ENCODE peak calls at places on chromosomes 12 and 14, in seven cellular contexts. One of them, this sample, is unnamed.

GRCh38 chr14:30771595-30771994 is 102.8 kb upstream of the COCH start:
- DNase-seq in foreskin keratinocyte: no peak
- DNase-seq in Panc1: no peak
- DNase-seq in hepatocyte: no peak
- DNase-seq in uterus: no peak
- DNase-seq in HCT116: no peak
- DNase-seq in GM23338: no peak
- DNase-seq in this sample: no peak

GRCh38 chr12:101653503-101653902 is 43.9 kb upstream of the CHPT1 start:
- DNase-seq in foreskin keratinocyte: no peak
- DNase-seq in Panc1: no peak
- DNase-seq in hepatocyte: no peak
- DNase-seq in uterus: no peak
- DNase-seq in HCT116: no peak
- DNase-seq in GM23338: peak
- DNase-seq in this sample: no peak

GRCh38 chr12:126228936-126229335 is 1163.7 kb downstream of the AACS start:
- DNase-seq in foreskin keratinocyte: no peak
- DNase-seq in Panc1: no peak
- DNase-seq in hepatocyte: no peak
- DNase-seq in uterus: no peak
- DNase-seq in HCT116: no peak
- DNase-seq in GM23338: no peak
- DNase-seq in this sample: no peak

GRCh38 chr12:85804663-85805062 is 31.5 kb downstream of the RASSF9 start:
- DNase-seq in foreskin keratinocyte: peak
- DNase-seq in Panc1: no peak
- DNase-seq in hepatocyte: no peak
- DNase-seq in uterus: no peak
- DNase-seq in HCT116: no peak
- DNase-seq in GM23338: no peak
- DNase-seq in this sample: no peak

GRCh38 chr12:132163041-132163910 is 19.0 kb downstream of the NOC4L start:
- DNase-seq in foreskin keratinocyte: no peak
- DNase-seq in Panc1: no peak
- DNase-seq in hepatocyte: no peak
- DNase-seq in uterus: no peak
- DNase-seq in HCT116: no peak
- DNase-seq in GM23338: no peak
- DNase-seq in this sample: no peak

GRCh38 chr12:42283739-42284138 is 42.2 kb downstream of the ZCRB1 start:
- DNase-seq in foreskin keratinocyte: no peak
- DNase-seq in Panc1: no peak
- DNase-seq in hepatocyte: no peak
- DNase-seq in uterus: no peak
- DNase-seq in HCT116: no peak
- DNase-seq in GM23338: no peak
- DNase-seq in this sample: no peak

GRCh38 chr14:76112889-76113611 is 38.7 kb upstream of the GPATCH2L start:
- DNase-seq in foreskin keratinocyte: no peak
- DNase-seq in Panc1: no peak
- DNase-seq in hepatocyte: no peak
- DNase-seq in uterus: no peak
- DNase-seq in HCT116: no peak
- DNase-seq in GM23338: peak
- DNase-seq in this sample: no peak

GRCh38 chr14:105313381-105314286 is 914 bp upstream of the PACS2 start:
- DNase-seq in foreskin keratinocyte: no peak
- DNase-seq in Panc1: no peak
- DNase-seq in hepatocyte: peak
- DNase-seq in uterus: no peak
- DNase-seq in HCT116: no peak
- DNase-seq in GM23338: peak
- DNase-seq in this sample: no peak

GRCh38 chr14:105065280-105066228 is at the start of gene GPR132:
- DNase-seq in foreskin keratinocyte: no peak
- DNase-seq in Panc1: no peak
- DNase-seq in hepatocyte: peak
- DNase-seq in uterus: no peak
- DNase-seq in HCT116: no peak
- DNase-seq in GM23338: no peak
- DNase-seq in this sample: no peak

GRCh38 chr12:109144224-109144623 is 27.8 kb downstream of the ACACB start:
- DNase-seq in foreskin keratinocyte: no peak
- DNase-seq in Panc1: no peak
- DNase-seq in hepatocyte: no peak
- DNase-seq in uterus: no peak
- DNase-seq in HCT116: no peak
- DNase-seq in GM23338: no peak
- DNase-seq in this sample: no peak

GRCh38 chr14:95388699-95389098 is 69.0 kb upstream of the CLMN start:
- DNase-seq in foreskin keratinocyte: no peak
- DNase-seq in Panc1: no peak
- DNase-seq in hepatocyte: no peak
- DNase-seq in uterus: no peak
- DNase-seq in HCT116: no peak
- DNase-seq in GM23338: no peak
- DNase-seq in this sample: no peak

GRCh38 chr14:96660667-96661066 is 136.5 kb upstream of the VRK1 start:
- DNase-seq in foreskin keratinocyte: no peak
- DNase-seq in Panc1: no peak
- DNase-seq in hepatocyte: no peak
- DNase-seq in uterus: no peak
- DNase-seq in HCT116: no peak
- DNase-seq in GM23338: no peak
- DNase-seq in this sample: no peak

GRCh38 chr12:4762773-4763172 is 42.6 kb downstream of the GALNT8 start:
- DNase-seq in foreskin keratinocyte: no peak
- DNase-seq in Panc1: no peak
- DNase-seq in hepatocyte: no peak
- DNase-seq in uterus: no peak
- DNase-seq in HCT116: no peak
- DNase-seq in GM23338: no peak
- DNase-seq in this sample: no peak

GRCh38 chr12:37720846-37721245 is 595.7 kb upstream of the ALG10B start:
- DNase-seq in foreskin keratinocyte: no peak
- DNase-seq in Panc1: no peak
- DNase-seq in hepatocyte: no peak
- DNase-seq in uterus: no peak
- DNase-seq in HCT116: no peak
- DNase-seq in GM23338: no peak
- DNase-seq in this sample: no peak

GRCh38 chr12:27523305-27523641 is 733 bp upstream of the PPFIBP1 start:
- DNase-seq in foreskin keratinocyte: no peak
- DNase-seq in Panc1: no peak
- DNase-seq in hepatocyte: no peak
- DNase-seq in uterus: no peak
- DNase-seq in HCT116: no peak
- DNase-seq in GM23338: no peak
- DNase-seq in this sample: no peak
- H3K27ac ChIP-seq in foreskin keratinocyte: peak
- H3K27ac ChIP-seq in Panc1: peak
- H3K27ac ChIP-seq in hepatocyte: peak
- H3K27ac ChIP-seq in uterus: peak
- H3K27ac ChIP-seq in HCT116: peak
- H3K27ac ChIP-seq in GM23338: peak
- H3K27ac ChIP-seq in this sample: peak

GRCh38 chr12:43336962-43337555 is 214.9 kb downstream of the ADAMTS20 start:
- DNase-seq in foreskin keratinocyte: peak
- DNase-seq in Panc1: no peak
- DNase-seq in hepatocyte: peak
- DNase-seq in uterus: no peak
- DNase-seq in HCT116: peak
- DNase-seq in GM23338: peak
- DNase-seq in this sample: no peak
- H3K27ac ChIP-seq in foreskin keratinocyte: no peak
- H3K27ac ChIP-seq in Panc1: peak
- H3K27ac ChIP-seq in hepatocyte: no peak
- H3K27ac ChIP-seq in uterus: no peak
- H3K27ac ChIP-seq in HCT116: no peak
- H3K27ac ChIP-seq in GM23338: no peak
- H3K27ac ChIP-seq in this sample: no peak

GRCh38 chr12:57139796-57140649 is 7.4 kb downstream of the LRP1-AS start:
- DNase-seq in foreskin keratinocyte: no peak
- DNase-seq in Panc1: no peak
- DNase-seq in hepatocyte: no peak
- DNase-seq in uterus: no peak
- DNase-seq in HCT116: no peak
- DNase-seq in GM23338: no peak
- DNase-seq in this sample: no peak

GRCh38 chr12:57142727-57143126 is 4.7 kb downstream of the LRP1-AS start:
- DNase-seq in foreskin keratinocyte: no peak
- DNase-seq in Panc1: no peak
- DNase-seq in hepatocyte: no peak
- DNase-seq in uterus: no peak
- DNase-seq in HCT116: no peak
- DNase-seq in GM23338: no peak
- DNase-seq in this sample: no peak

GRCh38 chr12:57143454-57143853 is 4.0 kb downstream of the LRP1-AS start:
- DNase-seq in foreskin keratinocyte: no peak
- DNase-seq in Panc1: no peak
- DNase-seq in hepatocyte: no peak
- DNase-seq in uterus: no peak
- DNase-seq in HCT116: no peak
- DNase-seq in GM23338: no peak
- DNase-seq in this sample: no peak

GRCh38 chr12:57142121-57142520 is 5.3 kb downstream of the LRP1-AS start:
- DNase-seq in foreskin keratinocyte: no peak
- DNase-seq in Panc1: no peak
- DNase-seq in hepatocyte: no peak
- DNase-seq in uterus: peak
- DNase-seq in HCT116: no peak
- DNase-seq in GM23338: no peak
- DNase-seq in this sample: no peak

GRCh38 chr12:57141249-57141648 is 6.2 kb downstream of the LRP1-AS start:
- DNase-seq in foreskin keratinocyte: no peak
- DNase-seq in Panc1: no peak
- DNase-seq in hepatocyte: no peak
- DNase-seq in uterus: no peak
- DNase-seq in HCT116: no peak
- DNase-seq in GM23338: no peak
- DNase-seq in this sample: no peak
- H3K27ac ChIP-seq in foreskin keratinocyte: no peak
- H3K27ac ChIP-seq in Panc1: no peak
- H3K27ac ChIP-seq in hepatocyte: no peak
- H3K27ac ChIP-seq in uterus: peak
- H3K27ac ChIP-seq in HCT116: no peak
- H3K27ac ChIP-seq in GM23338: no peak
- H3K27ac ChIP-seq in this sample: peak

DNA sequence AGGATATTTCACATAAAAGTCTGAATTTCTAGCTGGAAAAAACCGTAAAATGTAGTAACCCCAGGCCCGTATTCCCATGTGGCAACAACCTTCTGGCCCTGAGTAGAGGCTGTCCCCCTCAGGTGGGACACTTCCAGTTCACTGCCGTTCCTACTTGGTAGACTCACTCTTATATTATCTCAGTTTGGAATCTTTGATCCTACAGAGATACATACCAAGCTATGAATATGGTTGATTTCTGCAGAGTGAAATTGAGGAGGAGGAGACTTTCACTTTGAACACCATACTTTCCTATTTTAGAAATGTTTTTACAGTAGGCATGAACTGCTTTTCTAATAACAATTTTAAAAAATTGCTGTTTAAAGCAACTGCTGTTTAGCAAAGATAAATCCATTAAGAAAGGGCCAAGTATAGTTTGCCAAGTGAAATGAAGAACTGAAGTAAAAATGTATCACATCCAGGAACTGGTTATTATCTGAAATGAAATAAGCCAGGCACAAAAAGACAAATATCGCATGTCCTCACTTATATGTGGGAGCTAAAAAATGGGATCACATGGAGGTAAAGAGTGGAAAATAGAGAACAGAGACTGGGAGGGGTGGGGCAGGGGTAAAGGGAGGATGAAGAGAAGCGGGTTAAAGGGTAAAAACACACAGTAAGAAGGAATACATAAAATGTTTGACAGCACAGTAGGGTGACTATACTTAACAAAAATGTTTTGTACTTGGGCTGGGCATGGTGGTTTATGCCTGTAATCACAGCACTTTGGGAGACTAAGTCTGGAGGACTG is 92.8 kb upstream of the METAP2 start:
- DNase-seq in foreskin keratinocyte: no peak
- DNase-seq in Panc1: no peak
- DNase-seq in hepatocyte: no peak
- DNase-seq in uterus: no peak
- DNase-seq in HCT116: no peak
- DNase-seq in GM23338: no peak
- DNase-seq in this sample: no peak
- H3K27ac ChIP-seq in foreskin keratinocyte: no peak
- H3K27ac ChIP-seq in Panc1: no peak
- H3K27ac ChIP-seq in hepatocyte: no peak
- H3K27ac ChIP-seq in uterus: peak
- H3K27ac ChIP-seq in HCT116: no peak
- H3K27ac ChIP-seq in GM23338: no peak
- H3K27ac ChIP-seq in this sample: no peak

GRCh38 chr12:124812356-124812755 is 51.3 kb downstream of the SCARB1 start:
- DNase-seq in foreskin keratinocyte: no peak
- DNase-seq in Panc1: no peak
- DNase-seq in hepatocyte: no peak
- DNase-seq in uterus: no peak
- DNase-seq in HCT116: no peak
- DNase-seq in GM23338: no peak
- DNase-seq in this sample: no peak

GRCh38 chr12:124812972-124813371 is 50.7 kb downstream of the SCARB1 start:
- DNase-seq in foreskin keratinocyte: no peak
- DNase-seq in Panc1: no peak
- DNase-seq in hepatocyte: no peak
- DNase-seq in uterus: no peak
- DNase-seq in HCT116: no peak
- DNase-seq in GM23338: no peak
- DNase-seq in this sample: no peak

GRCh38 chr12:124813782-124814181 is 49.9 kb downstream of the SCARB1 start:
- DNase-seq in foreskin keratinocyte: no peak
- DNase-seq in Panc1: no peak
- DNase-seq in hepatocyte: no peak
- DNase-seq in uterus: no peak
- DNase-seq in HCT116: no peak
- DNase-seq in GM23338: no peak
- DNase-seq in this sample: no peak

GRCh38 chr12:124809878-124810277 is 53.8 kb downstream of the SCARB1 start:
- DNase-seq in foreskin keratinocyte: peak
- DNase-seq in Panc1: no peak
- DNase-seq in hepatocyte: no peak
- DNase-seq in uterus: no peak
- DNase-seq in HCT116: no peak
- DNase-seq in GM23338: no peak
- DNase-seq in this sample: no peak

DNA sequence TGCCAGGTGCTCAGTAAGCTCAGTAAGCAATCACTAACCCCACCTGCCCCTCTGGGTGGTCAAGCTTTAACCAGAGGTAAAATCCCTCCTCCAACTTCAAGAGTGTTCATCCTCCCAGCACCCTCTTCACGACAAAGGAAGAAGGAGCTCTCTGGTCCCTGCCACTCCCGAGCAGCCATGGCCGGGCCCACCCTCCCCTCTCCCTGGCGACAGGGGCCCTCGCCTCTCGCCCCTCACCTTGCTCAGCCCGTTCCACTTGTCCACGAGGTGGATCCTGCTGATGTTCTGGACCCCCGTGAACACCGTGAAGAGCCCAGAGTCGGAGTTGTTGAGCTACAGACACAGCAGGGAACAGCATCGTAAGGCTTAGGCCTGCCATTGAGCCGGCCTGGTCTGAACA is 52.0 kb downstream of the SCARB1 start:
- DNase-seq in foreskin keratinocyte: no peak
- DNase-seq in Panc1: no peak
- DNase-seq in hepatocyte: no peak
- DNase-seq in uterus: no peak
- DNase-seq in HCT116: no peak
- DNase-seq in GM23338: no peak
- DNase-seq in this sample: no peak
- H3K27ac ChIP-seq in foreskin keratinocyte: no peak
- H3K27ac ChIP-seq in Panc1: no peak
- H3K27ac ChIP-seq in hepatocyte: no peak
- H3K27ac ChIP-seq in uterus: no peak
- H3K27ac ChIP-seq in HCT116: no peak
- H3K27ac ChIP-seq in GM23338: no peak
- H3K27ac ChIP-seq in this sample: no peak

This sample was measured in caudate nucleus.